ENCODE peak calls at places on chromosomes 16 and 17, in four cellular contexts. A is colonic mucosa, F is fibroblast of the conjunctiva, N is D341Med. I is an unnamed sample.

GRCh38 chr16:86212706-86213426 is 297.5 kb upstream of the FOXF1 start:
- DNase-seq in A (no peak), F (no peak), N (no peak), I (no peak)

GRCh38 chr17:14950216-14950615 is 314.9 kb downstream of the PMP22 start:
- DNase-seq in A (no peak), F (no peak), N (no peak), I (no peak)

GRCh38 chr16:76943936-76944335 is 247.1 kb upstream of the MON1B start:
- DNase-seq in A (no peak), F (no peak), N (no peak), I (no peak)

GRCh38 chr16:88484505-88485365 is 31.7 kb downstream of the ZFPM1 start:
- DNase-seq in A (no peak), F (no peak), N (no peak), I (no peak)

GRCh38 chr17:7839890-7840260 is 5.9 kb downstream of the KDM6B start:
- DNase-seq in A (no peak), F (peak), N (no peak), I (no peak)

GRCh38 chr16:66605177-66605999 is 884 bp downstream of the CMTM3 start:
- DNase-seq in A (peak), F (no peak), N (peak), I (peak)

GRCh38 chr16:4935231-4935855 is 1.6 kb downstream of the PPL start:
- DNase-seq in A (peak), F (peak), N (peak), I (no peak)

GRCh38 chr17:15478845-15479244 is 11.4 kb upstream of the CDRT4 start:
- DNase-seq in A (no peak), F (no peak), N (no peak), I (no peak)

GRCh38 chr16:80656731-80657150 is 115.9 kb downstream of the DYNLRB2 start:
- DNase-seq in A (no peak), F (no peak), N (no peak), I (no peak)

GRCh38 chr16:53052519-53053501 is at the start of gene CHD9NB:
- DNase-seq in A (peak), F (peak), N (no peak), I (peak)

GRCh38 chr17:80118601-80119270 is 17.4 kb downstream of the GAA start:
- DNase-seq in A (no peak), F (no peak), N (peak), I (no peak)

GRCh38 chr16:88357306-88358032 is 25.3 kb upstream of the ZNF469 start:
- DNase-seq in A (no peak), F (no peak), N (no peak), I (peak)

I was measured in SK-N-SH.